ENCODE peak calls at places on chromosomes 11 and 22, in five cellular contexts. One of them, this sample, is unnamed.

GRCh38 chr11:27621440-27622161 is 78.7 kb downstream of the BDNF start:
- DNase-seq in NB4: no peak
- DNase-seq in CD8-positive, alpha-beta T cell: no peak
- DNase-seq in lower leg skin: no peak
- DNase-seq in IMR-90: peak
- DNase-seq in this sample: peak

GRCh38 chr22:43242627-43243026 is 55.7 kb upstream of the TTLL12 start:
- DNase-seq in lower leg skin: no peak
- DNase-seq in IMR-90: no peak
- DNase-seq in NB4: no peak
- DNase-seq in CD8-positive, alpha-beta T cell: no peak
- DNase-seq in this sample: no peak

GRCh38 chr11:66717925-66718319 is 11.1 kb downstream of the SPTBN2 start:
- DNase-seq in IMR-90: no peak
- DNase-seq in NB4: no peak
- DNase-seq in CD8-positive, alpha-beta T cell: no peak
- DNase-seq in lower leg skin: no peak
- DNase-seq in this sample: no peak

GRCh38 chr11:67352546-67353316 is 615 bp downstream of the POLD4 start:
- DNase-seq in CD8-positive, alpha-beta T cell: peak
- DNase-seq in IMR-90: no peak
- DNase-seq in NB4: peak
- DNase-seq in lower leg skin: peak
- DNase-seq in this sample: no peak

GRCh38 chr22:49373289-49373666 is 454.4 kb downstream of the BRD1 start:
- DNase-seq in CD8-positive, alpha-beta T cell: no peak
- DNase-seq in IMR-90: no peak
- DNase-seq in lower leg skin: no peak
- DNase-seq in NB4: no peak
- DNase-seq in this sample: no peak

GRCh38 chr22:49900441-49901230 is 17.6 kb downstream of the ALG12 start:
- DNase-seq in CD8-positive, alpha-beta T cell: no peak
- DNase-seq in lower leg skin: no peak
- DNase-seq in IMR-90: no peak
- DNase-seq in NB4: no peak
- DNase-seq in this sample: no peak

GRCh38 chr11:56846631-56847400 is 98.3 kb upstream of the OR9G4 start:
- DNase-seq in NB4: no peak
- DNase-seq in CD8-positive, alpha-beta T cell: no peak
- DNase-seq in IMR-90: no peak
- DNase-seq in lower leg skin: no peak
- DNase-seq in this sample: no peak

GRCh38 chr22:45212992-45213751 is 27.5 kb downstream of the KIAA0930 start:
- DNase-seq in CD8-positive, alpha-beta T cell: no peak
- DNase-seq in lower leg skin: no peak
- DNase-seq in IMR-90: peak
- DNase-seq in NB4: peak
- DNase-seq in this sample: peak

GRCh38 chr11:67268036-67268683 is 1.9 kb downstream of the GRK2 start:
- DNase-seq in CD8-positive, alpha-beta T cell: peak
- DNase-seq in NB4: peak
- DNase-seq in lower leg skin: no peak
- DNase-seq in IMR-90: no peak
- DNase-seq in this sample: no peak

DNA sequence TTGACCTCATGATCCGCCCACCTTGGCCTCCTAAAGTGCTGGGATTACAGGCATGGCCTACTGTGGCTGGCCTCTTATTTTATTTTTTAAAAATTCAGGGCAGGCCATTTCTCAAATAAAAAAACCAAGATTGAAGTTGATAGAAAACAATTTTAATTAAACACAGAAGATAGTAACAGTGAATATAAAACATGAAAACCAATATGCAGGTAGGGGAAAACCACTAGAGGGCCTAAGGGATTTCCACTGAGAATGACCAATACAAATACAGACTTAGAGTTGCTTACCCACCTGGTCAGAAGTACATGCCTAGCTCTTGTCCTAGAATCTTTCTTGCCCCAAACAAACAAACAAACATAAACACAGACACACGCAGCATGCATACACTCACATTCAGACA is 1.7 kb upstream of the RTCB start:
- DNase-seq in CD8-positive, alpha-beta T cell: no peak
- DNase-seq in lower leg skin: no peak
- DNase-seq in NB4: peak
- DNase-seq in IMR-90: peak
- DNase-seq in this sample: peak
- TF ChIP-seq CTCF in CD8-positive, alpha-beta T cell: no peak
- TF ChIP-seq CTCF in lower leg skin: no peak
- TF ChIP-seq CTCF in NB4: peak
- TF ChIP-seq CTCF in IMR-90: peak
- TF ChIP-seq CTCF in this sample: peak

DNA sequence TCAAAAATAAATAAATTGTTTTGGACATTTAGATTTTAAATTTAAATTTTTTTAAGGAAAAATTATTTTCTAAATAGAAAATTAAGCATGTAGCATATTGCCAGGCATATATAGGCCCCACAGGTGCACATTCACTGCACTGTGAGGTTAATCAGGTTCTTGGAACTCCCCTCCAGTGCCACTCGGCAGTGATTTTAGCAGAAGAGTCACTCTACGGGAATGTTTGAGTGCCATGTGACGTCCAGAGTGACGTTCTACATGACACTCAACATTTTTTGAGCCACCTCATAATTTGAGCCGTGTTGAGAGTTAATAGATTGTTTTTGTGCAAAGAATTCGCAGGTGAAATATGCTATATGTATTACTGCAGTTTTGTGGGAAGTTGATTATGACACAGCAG is 77.4 kb downstream of the SWAP70 start:
- DNase-seq in IMR-90: no peak
- DNase-seq in CD8-positive, alpha-beta T cell: no peak
- DNase-seq in NB4: no peak
- DNase-seq in lower leg skin: no peak
- DNase-seq in this sample: no peak
- H3K4me3 ChIP-seq in IMR-90: no peak
- H3K4me3 ChIP-seq in CD8-positive, alpha-beta T cell: no peak
- H3K4me3 ChIP-seq in NB4: no peak
- H3K4me3 ChIP-seq in lower leg skin: no peak
- H3K4me3 ChIP-seq in this sample: no peak

DNA sequence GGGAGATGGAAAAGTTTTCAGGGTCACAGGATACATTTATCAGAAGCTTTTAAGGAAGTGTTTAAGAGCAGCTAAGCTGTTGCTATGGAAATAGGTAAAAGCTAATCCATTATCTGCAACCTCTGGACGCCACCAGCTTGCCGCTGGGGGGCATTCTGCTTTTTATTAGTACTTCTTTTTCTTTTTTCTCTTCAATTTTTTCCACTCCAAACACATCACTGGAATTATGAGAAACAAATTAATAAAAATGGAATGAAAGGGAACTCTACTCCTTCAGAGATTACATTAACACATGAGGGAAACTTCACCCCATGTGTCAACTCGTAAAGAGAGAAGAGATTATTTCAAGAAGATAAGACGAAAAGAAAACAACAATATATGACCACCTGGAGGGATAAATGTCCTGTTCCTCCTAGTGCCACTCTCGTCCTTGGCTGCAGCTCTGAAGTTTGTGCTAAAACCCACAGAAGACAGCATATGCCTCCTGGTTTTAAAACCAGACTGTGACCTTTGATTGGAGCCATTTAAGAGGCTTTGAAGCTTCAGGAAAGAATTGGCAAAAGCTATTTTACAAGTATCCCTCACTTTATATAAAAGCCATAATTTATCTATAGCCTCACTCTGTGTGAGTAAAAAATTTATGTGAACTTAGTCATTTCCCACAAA is 972.8 kb downstream of the OPCML start:
- DNase-seq in NB4: no peak
- DNase-seq in lower leg skin: no peak
- DNase-seq in CD8-positive, alpha-beta T cell: no peak
- DNase-seq in IMR-90: no peak
- DNase-seq in this sample: no peak
- TF ChIP-seq CTCF in NB4: no peak
- TF ChIP-seq CTCF in lower leg skin: no peak
- TF ChIP-seq CTCF in CD8-positive, alpha-beta T cell: no peak
- TF ChIP-seq CTCF in IMR-90: peak
- TF ChIP-seq CTCF in this sample: no peak

GRCh38 chr22:20438066-20438677 is 547 bp upstream of the SCARF2 start:
- DNase-seq in IMR-90: peak
- DNase-seq in CD8-positive, alpha-beta T cell: no peak
- DNase-seq in lower leg skin: no peak
- DNase-seq in NB4: no peak
- DNase-seq in this sample: peak
- H3K4me3 ChIP-seq in IMR-90: peak
- H3K4me3 ChIP-seq in CD8-positive, alpha-beta T cell: peak
- H3K4me3 ChIP-seq in lower leg skin: peak
- H3K4me3 ChIP-seq in NB4: no peak
- H3K4me3 ChIP-seq in this sample: peak

DNA sequence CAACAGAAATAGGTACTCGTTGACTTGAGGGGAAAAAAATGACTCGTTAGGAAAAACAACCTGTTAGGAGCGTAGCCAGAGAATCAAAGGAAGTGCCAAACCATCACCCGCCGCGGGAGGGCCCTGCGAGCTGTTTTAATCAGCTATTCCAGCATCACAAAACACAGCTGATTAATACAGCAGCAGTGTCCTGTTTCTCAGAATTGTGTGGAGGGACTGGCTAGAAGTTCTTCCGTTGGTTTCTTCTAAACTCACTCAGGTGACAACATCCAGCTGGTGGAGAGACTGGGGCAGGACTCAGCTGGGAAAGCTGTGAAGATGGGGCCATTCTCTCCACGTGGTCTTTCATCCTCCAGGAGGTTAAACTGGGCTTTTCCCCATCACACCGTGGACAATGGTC is 28.0 kb downstream of the HSPA8 start:
- DNase-seq in CD8-positive, alpha-beta T cell: no peak
- DNase-seq in IMR-90: no peak
- DNase-seq in NB4: no peak
- DNase-seq in lower leg skin: no peak
- DNase-seq in this sample: no peak
- TF ChIP-seq CTCF in CD8-positive, alpha-beta T cell: no peak
- TF ChIP-seq CTCF in IMR-90: peak
- TF ChIP-seq CTCF in NB4: no peak
- TF ChIP-seq CTCF in lower leg skin: no peak
- TF ChIP-seq CTCF in this sample: no peak

GRCh38 chr11:873723-874122 is 31.1 kb downstream of the TSPAN4 start:
- DNase-seq in IMR-90: peak
- DNase-seq in NB4: no peak
- DNase-seq in lower leg skin: no peak
- DNase-seq in CD8-positive, alpha-beta T cell: no peak
- DNase-seq in this sample: no peak

GRCh38 chr11:877565-877964 is 33.0 kb downstream of the CHID1 start:
- DNase-seq in lower leg skin: no peak
- DNase-seq in CD8-positive, alpha-beta T cell: no peak
- DNase-seq in IMR-90: no peak
- DNase-seq in NB4: peak
- DNase-seq in this sample: no peak

GRCh38 chr11:876550-876949 is 33.9 kb downstream of the TSPAN4 start:
- DNase-seq in NB4: no peak
- DNase-seq in CD8-positive, alpha-beta T cell: no peak
- DNase-seq in IMR-90: peak
- DNase-seq in lower leg skin: no peak
- DNase-seq in this sample: no peak

GRCh38 chr11:875203-875602 is 32.6 kb downstream of the TSPAN4 start:
- DNase-seq in NB4: no peak
- DNase-seq in IMR-90: no peak
- DNase-seq in CD8-positive, alpha-beta T cell: no peak
- DNase-seq in lower leg skin: no peak
- DNase-seq in this sample: no peak

DNA sequence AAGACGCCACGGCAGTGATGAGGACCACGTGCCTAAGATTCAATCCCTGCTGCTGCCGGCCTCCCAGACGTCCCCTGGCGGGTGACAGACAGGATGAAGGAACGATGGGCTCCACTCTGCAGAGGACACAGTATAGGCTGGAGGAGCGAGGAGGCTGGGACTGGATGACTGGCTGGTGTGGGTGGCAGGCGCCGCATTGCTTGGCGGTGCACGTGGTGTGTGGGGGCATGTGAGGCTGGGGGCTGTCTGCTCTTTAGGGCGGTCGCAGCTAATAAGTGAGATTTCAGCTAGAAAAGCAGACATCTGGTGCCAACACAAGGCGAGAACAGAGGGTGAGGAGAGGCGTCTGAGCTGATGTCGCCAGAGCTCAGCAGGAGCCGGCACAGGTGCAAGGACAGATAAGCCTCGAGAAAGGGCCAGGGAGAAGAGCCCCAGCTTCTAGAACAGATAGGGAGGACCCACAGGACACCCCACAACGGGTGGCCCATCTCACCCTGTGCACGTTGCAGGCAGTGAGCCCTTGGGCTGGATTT is 33.2 kb downstream of the TSPAN4 start:
- DNase-seq in lower leg skin: no peak
- DNase-seq in IMR-90: no peak
- DNase-seq in CD8-positive, alpha-beta T cell: no peak
- DNase-seq in NB4: no peak
- DNase-seq in this sample: no peak
- H3K4me3 ChIP-seq in lower leg skin: no peak
- H3K4me3 ChIP-seq in IMR-90: no peak
- H3K4me3 ChIP-seq in CD8-positive, alpha-beta T cell: no peak
- H3K4me3 ChIP-seq in NB4: no peak
- H3K4me3 ChIP-seq in this sample: no peak

DNA sequence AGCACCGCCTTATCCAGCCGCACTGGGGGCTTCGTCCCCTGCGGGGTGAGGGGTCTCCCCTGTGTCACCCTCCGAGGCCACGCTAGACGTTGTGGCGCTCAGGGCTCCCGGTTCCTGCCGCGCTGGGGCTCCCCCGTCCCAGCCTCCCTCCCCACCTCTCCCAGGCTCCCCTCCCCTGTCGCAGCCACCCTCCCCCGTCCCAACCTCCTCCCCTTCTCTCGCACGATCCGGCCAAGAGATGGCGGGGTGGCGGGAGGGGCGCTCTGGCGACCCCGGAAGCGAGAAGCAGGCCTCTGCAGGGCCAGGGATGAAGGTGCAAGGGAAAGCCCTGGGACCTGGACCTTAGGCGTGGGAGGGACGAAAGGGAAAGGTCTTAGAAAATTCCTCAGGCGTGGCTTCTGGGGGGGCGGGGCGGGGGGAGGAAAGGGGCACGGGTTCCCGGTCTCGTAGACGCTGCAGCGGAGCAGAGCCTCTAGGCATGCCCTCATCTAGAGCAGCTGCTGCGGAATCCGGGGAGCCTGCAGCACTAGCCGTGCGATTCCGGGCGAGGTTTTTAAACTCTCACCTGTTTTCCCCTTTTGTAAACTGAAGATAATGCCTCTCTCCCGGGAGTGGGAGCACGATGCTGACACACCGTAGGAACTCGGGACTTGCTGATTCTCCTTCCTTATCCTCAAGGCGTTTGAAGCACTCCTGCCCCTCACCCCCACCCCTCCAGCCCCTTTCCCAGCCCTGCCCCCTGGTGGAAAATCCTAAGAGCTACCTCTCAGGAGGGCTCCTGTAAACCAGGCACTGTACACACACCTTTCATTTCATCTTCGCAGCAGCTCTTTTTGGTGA is 14.4 kb downstream of the KCNJ5 start:
- DNase-seq in lower leg skin: no peak
- DNase-seq in NB4: peak
- DNase-seq in IMR-90: peak
- DNase-seq in CD8-positive, alpha-beta T cell: no peak
- DNase-seq in this sample: no peak
- TF ChIP-seq CTCF in lower leg skin: no peak
- TF ChIP-seq CTCF in NB4: peak
- TF ChIP-seq CTCF in IMR-90: peak
- TF ChIP-seq CTCF in CD8-positive, alpha-beta T cell: peak
- TF ChIP-seq CTCF in this sample: peak